ENCODE peak calls at places on chromosomes 4 and X, in ten cellular contexts. E is vagina, G is fibroblast of the aortic adventitia, T is AG09309, L is stomach, U is GM06990, Y is tibial artery, J is mesenchymal stem cell, F is HFF-Myc, O is heart right ventricle. C is an unnamed sample.
A peak's percentile ranks its signal among the peaks of the same experiment; 100 is the strongest.

GRCh38 chr4:137956256-137956655 is 285.9 kb downstream of the SLC7A11 start:
- DNase-seq in L (no peak), F (no peak), T (no peak), U (no peak), O (no peak), J (no peak), E (no peak), G (peak; percentile 43), Y (no peak), C (no peak)

GRCh38 chr4:51872283-51872997 is 29.5 kb downstream of the DCUN1D4 start:
- DNase-seq in U (no peak), F (no peak), Y (no peak), G (no peak), J (no peak), L (no peak), E (no peak), O (no peak), T (no peak), C (no peak)

GRCh38 chr4:130203571-130203970 is 1107.6 kb downstream of the C4orf33 start:
- DNase-seq in F (no peak), T (no peak), U (no peak), G (no peak), E (no peak), L (no peak), O (no peak), Y (no peak), J (no peak), C (no peak)

GRCh38 chrX:150200820-150201287 is 162.3 kb upstream of the MAMLD1 start:
- DNase-seq in E (peak; percentile 92), G (peak; percentile 93), F (peak; percentile 80), L (no peak), Y (peak; percentile 86), J (peak; percentile 97), U (peak; percentile 74), T (peak; percentile 95), O (no peak), C (no peak)

GRCh38 chr4:3301450-3302163 is 8.8 kb downstream of the RGS12 start:
- DNase-seq in F (no peak), G (no peak), U (no peak), L (no peak), Y (peak; percentile 11), J (no peak), T (no peak), E (no peak), O (no peak), C (peak; percentile 41)

GRCh38 chr4:39518484-39518883 is 8.8 kb downstream of the UGDH start:
- DNase-seq in Y (no peak), E (no peak), U (no peak), T (no peak), O (no peak), L (no peak), G (no peak), F (no peak), J (no peak), C (no peak)

GRCh38 chrX:46683023-46683422 is 75.9 kb downstream of the SLC9A7 start:
- DNase-seq in J (no peak), T (no peak), L (no peak), Y (no peak), U (no peak), O (no peak), E (no peak), F (no peak), G (peak; percentile 39), C (no peak)

GRCh38 chr4:2060578-2061207 is 1.6 kb downstream of the NAT8L start:
- DNase-seq in J (no peak), Y (no peak), U (no peak), F (no peak), T (no peak), L (no peak), E (no peak), O (no peak), G (no peak), C (peak; percentile 17)

GRCh38 chr4:124785645-124786044 is 73.1 kb upstream of the ANKRD50 start:
- DNase-seq in T (no peak), E (no peak), L (no peak), G (no peak), U (no peak), O (no peak), Y (no peak), F (no peak), J (no peak), C (no peak)

GRCh38 chrX:3215249-3215648 is 131.2 kb downstream of the MXRA5 start:
- DNase-seq in Y (no peak), J (no peak), O (no peak), F (no peak), L (no peak), U (no peak), E (no peak), G (no peak), T (no peak), C (no peak)

GRCh38 chr4:15234101-15234500 is 193.7 kb upstream of the C1QTNF7 start:
- DNase-seq in F (peak; percentile 43), G (peak; percentile 50), L (no peak), T (peak; percentile 48), J (peak; percentile 96), E (no peak), U (no peak), O (no peak), Y (no peak), C (no peak)

GRCh38 chrX:54483946-54484345 is 12.1 kb downstream of the FGD1 start:
- DNase-seq in E (no peak), T (no peak), Y (no peak), L (no peak), O (no peak), G (no peak), F (no peak), U (no peak), J (no peak), C (no peak)

GRCh38 chr4:151284534-151285245 is 7.7 kb downstream of the PRSS48 start:
- DNase-seq in G (no peak), Y (no peak), O (no peak), L (no peak), F (no peak), U (no peak), J (no peak), E (no peak), T (no peak), C (no peak)
- H3K4me3 ChIP-seq in G (no peak overlapping the region), Y (no peak overlapping the region), O (no peak overlapping the region), L (no peak overlapping the region), F (no peak overlapping the region), U (no peak overlapping the region), J (no peak overlapping the region), E (no peak overlapping the region), T (no peak overlapping the region), C (no peak overlapping the region)

DNA sequence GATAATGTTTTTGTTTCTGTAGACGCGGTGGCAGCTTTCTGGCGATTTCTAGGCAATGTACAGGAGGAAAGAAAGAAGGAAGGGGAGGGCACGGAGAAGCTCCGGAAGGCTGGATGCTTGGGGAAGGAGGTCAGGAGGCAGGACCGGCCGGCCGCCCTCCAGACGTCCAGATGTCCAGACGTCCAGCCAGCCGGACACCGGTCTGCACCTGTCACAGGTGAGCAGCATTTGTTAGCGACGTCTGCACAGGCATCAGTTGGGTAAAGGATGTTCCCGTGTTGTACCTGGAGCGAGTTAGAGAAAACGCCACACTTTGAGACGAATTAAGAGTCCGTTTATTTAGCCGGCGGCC is 90.0 kb upstream of the PPP2R3B start:
- DNase-seq in T (no peak), E (no peak), F (no peak), O (no peak), J (no peak), G (no peak), U (no peak), L (no peak), Y (no peak), C (no peak)
- H3K4me3 ChIP-seq in T (no peak overlapping the region), E (no peak overlapping the region), F (no peak overlapping the region), O (no peak overlapping the region), J (no peak overlapping the region), G (no peak overlapping the region), U (no peak overlapping the region), L (no peak overlapping the region), Y (no peak overlapping the region), C (no peak overlapping the region)

GRCh38 chrX:33908074-33908473 is 224.0 kb downstream of the FAM47A start:
- DNase-seq in L (no peak), E (no peak), T (no peak), U (no peak), O (no peak), G (no peak), Y (no peak), J (no peak), F (no peak), C (no peak)
- H3K4me3 ChIP-seq in L (no peak overlapping the region), E (no peak overlapping the region), T (no peak overlapping the region), U (no peak overlapping the region), O (no peak overlapping the region), G (no peak overlapping the region), Y (no peak overlapping the region), J (no peak overlapping the region), F (no peak overlapping the region), C (no peak overlapping the region)

GRCh38 chr4:153485374-153485773 is 19.2 kb downstream of the TMEM131L start:
- DNase-seq in G (no peak), J (no peak), T (no peak), L (no peak), Y (no peak), U (no peak), E (no peak), F (no peak), O (no peak), C (no peak)

GRCh38 chr4:153486281-153487151 is 20.4 kb downstream of the TMEM131L start:
- DNase-seq in L (peak; percentile 38), O (no peak), F (no peak), U (peak; percentile 61), G (peak; percentile 83), J (peak; percentile 58), Y (no peak), T (peak; percentile 63), E (no peak), C (no peak)

GRCh38 chr4:153485860-153486259 is 19.7 kb downstream of the TMEM131L start:
- DNase-seq in Y (no peak), E (no peak), L (no peak), J (no peak), U (no peak), T (no peak), O (no peak), G (no peak), F (no peak), C (no peak)

GRCh38 chr4:153481474-153481873 is 15.3 kb downstream of the TMEM131L start:
- DNase-seq in Y (no peak), J (no peak), G (no peak), F (no peak), T (no peak), E (no peak), L (no peak), U (no peak), O (no peak), C (no peak)

DNA sequence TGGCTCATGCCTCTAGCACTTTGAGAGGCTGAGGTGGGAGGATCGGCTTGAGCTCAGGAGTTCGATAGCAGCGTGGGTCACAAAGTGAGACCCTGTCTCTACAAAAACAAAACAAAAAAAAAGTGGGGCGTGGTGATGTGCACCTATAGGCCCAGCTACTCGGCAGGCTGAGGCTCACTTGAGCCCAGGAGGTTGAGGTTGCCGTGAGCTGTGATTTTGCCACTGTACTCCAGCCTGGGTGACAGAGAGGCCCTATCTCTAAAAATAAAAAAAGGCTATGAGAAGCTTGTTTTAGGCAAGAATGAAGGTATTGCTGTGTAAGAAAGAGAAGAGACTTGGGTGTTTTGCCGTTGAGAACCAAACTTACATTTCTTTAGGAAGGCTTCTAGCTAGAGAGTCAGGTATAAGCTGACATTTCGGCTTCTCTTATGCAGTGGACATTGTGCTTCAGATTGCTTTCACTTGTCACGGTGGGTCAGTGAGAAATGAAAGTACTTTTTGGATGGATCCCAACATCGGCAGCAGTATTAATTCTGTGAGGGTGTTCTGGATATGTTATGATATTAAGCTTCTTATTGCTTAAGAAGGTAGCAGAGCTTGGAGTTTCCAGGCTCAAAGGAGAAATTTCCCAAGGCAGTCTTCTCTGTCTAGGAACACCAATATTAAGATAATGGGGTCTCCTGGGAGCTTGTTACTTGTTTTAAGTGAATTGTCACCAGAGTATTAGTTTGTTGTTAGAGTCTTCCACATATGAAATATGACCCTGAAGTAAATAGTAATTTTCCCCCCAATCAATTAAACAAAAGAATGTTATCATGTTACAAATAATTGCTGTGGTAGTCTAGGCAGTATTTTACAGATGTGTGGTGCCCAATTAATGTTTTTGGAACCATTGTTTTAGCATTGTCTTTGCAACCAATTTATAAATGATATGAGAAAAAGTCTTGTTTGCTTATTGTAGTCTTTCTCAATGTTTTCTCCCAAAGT is 17.6 kb downstream of the TMEM131L start:
- DNase-seq in J (no peak), G (peak; percentile 53), L (no peak), F (no peak), E (no peak), Y (no peak), T (no peak), O (no peak), U (no peak), C (no peak)
- H3K4me3 ChIP-seq in J (no peak overlapping the region), G (no peak overlapping the region), L (peak overlapping the region; percentile 14), F (no peak overlapping the region), E (no peak overlapping the region), Y (peak overlapping the region; percentile 6), T (no peak overlapping the region), O (peak overlapping the region; percentile 31), U (peak overlapping the region; percentile 15), C (peak overlapping the region; percentile 20)